ENCODE peak calls at places on chromosomes 12 and 14, in ten cellular contexts. T, O, X, J, D, Y, I, Q, B and U are unnamed samples.

GRCh38 chr12:50187084-50187900 is 20.1 kb upstream of the CERS5 start:
- DNase-seq in T (no peak), O (no peak), X (no peak), J (no peak), D (no peak), Y (no peak), I (peak; percentile 34), Q (no peak), B (no peak), U (no peak)

GRCh38 chr14:68976160-68977067 is 2.7 kb downstream of the ACTN1 start:
- DNase-seq in T (no peak), O (no peak), X (no peak), J (no peak), D (no peak), Y (no peak), I (no peak), Q (peak; percentile 34), B (no peak), U (no peak)

GRCh38 chr14:30194769-30195168 is 267.1 kb upstream of the PRKD1 start:
- DNase-seq in T (no peak), O (no peak), X (no peak), J (no peak), D (no peak), Y (no peak), I (no peak), Q (no peak), B (no peak), U (no peak)

GRCh38 chr14:68468437-68469207 is 324.2 kb downstream of the ZFP36L1 start:
- DNase-seq in T (no peak), O (no peak), X (no peak), J (no peak), D (no peak), Y (no peak), I (peak; percentile 25), Q (no peak), B (no peak), U (no peak)

GRCh38 chr12:95384785-95385184 is 89.2 kb upstream of the METAP2 start:
- DNase-seq in T (no peak), O (no peak), X (no peak), J (no peak), D (no peak), Y (no peak), I (no peak), Q (no peak), B (no peak), U (no peak)

GRCh38 chr12:32151552-32151951 is 44.9 kb downstream of the BICD1 start:
- DNase-seq in T (no peak), O (no peak), X (no peak), J (no peak), D (no peak), Y (no peak), I (no peak), Q (no peak), B (no peak), U (no peak)

GRCh38 chr12:114955414-114956014 is 271.5 kb upstream of the TBX3 start:
- DNase-seq in T (no peak), O (no peak), X (no peak), J (no peak), D (no peak), Y (no peak), I (no peak), Q (no peak), B (peak; percentile 21), U (no peak)

GRCh38 chr12:80761818-80762217 is 45.1 kb downstream of the MYF5 start:
- DNase-seq in T (no peak), O (no peak), X (no peak), J (no peak), D (no peak), Y (no peak), I (no peak), Q (peak; percentile 28), B (no peak), U (no peak)

GRCh38 chr12:10381912-10382628 is 7.8 kb downstream of the KLRK1 start:
- DNase-seq in T (no peak), O (no peak), X (no peak), J (no peak), D (no peak), Y (no peak), I (no peak), Q (no peak), B (no peak), U (no peak)

GRCh38 chr12:100213016-100213891 is 12.6 kb downstream of the ACTR6 start:
- DNase-seq in T (no peak), O (no peak), X (no peak), J (no peak), D (no peak), Y (no peak), I (no peak), Q (no peak), B (no peak), U (no peak)

GRCh38 chr12:65495233-65495632 is 216.8 kb downstream of the MSRB3 start:
- DNase-seq in T (peak; percentile 100), O (no peak), X (no peak), J (no peak), D (no peak), Y (no peak), I (no peak), Q (no peak), B (peak; percentile 20), U (no peak)

GRCh38 chr14:101087614-101088394 is 184.3 kb upstream of the RTL1 start:
- DNase-seq in T (no peak), O (no peak), X (no peak), J (no peak), D (peak; percentile 73), Y (no peak), I (no peak), Q (no peak), B (no peak), U (no peak)

GRCh38 chr12:118880745-118881144 is 100.6 kb upstream of the SRRM4 start:
- DNase-seq in T (no peak), O (no peak), X (no peak), J (no peak), D (no peak), Y (peak; percentile 9), I (no peak), Q (no peak), B (no peak), U (no peak)

GRCh38 chr12:121364657-121365265 is 12.6 kb upstream of the ANAPC5 start:
- DNase-seq in T (peak; percentile 39), O (no peak), X (no peak), J (no peak), D (no peak), Y (no peak), I (no peak), Q (no peak), B (no peak), U (no peak)

GRCh38 chr12:98401427-98401826 is 114.0 kb upstream of the TMPO start:
- DNase-seq in T (no peak), O (no peak), X (no peak), J (no peak), D (no peak), Y (peak; percentile 20), I (no peak), Q (no peak), B (no peak), U (no peak)

GRCh38 chr14:64082837-64083236 is 211.3 kb downstream of the ESR2 start:
- DNase-seq in T (no peak), O (no peak), X (no peak), J (no peak), D (no peak), Y (no peak), I (no peak), Q (no peak), B (no peak), U (no peak)

GRCh38 chr14:65832431-65833253 is 420.1 kb downstream of the FUT8 start:
- DNase-seq in T (no peak), O (peak; percentile 45), X (peak; percentile 60), J (no peak), D (no peak), Y (no peak), I (no peak), Q (no peak), B (no peak), U (no peak)

GRCh38 chr14:74902941-74903705 is 19.9 kb downstream of the RPS6KL1 start:
- DNase-seq in T (no peak), O (no peak), X (no peak), J (no peak), D (no peak), Y (no peak), I (no peak), Q (no peak), B (no peak), U (no peak)